ENCODE peak calls at places on chromosomes 1 and 21, in four cellular contexts. C is thyroid gland, H is OCI-M1, E is iPS DF 19.7. B is an unnamed sample.

GRCh38 chr1:217650674-217651073 is 19.5 kb downstream of the SPATA17 start:
- DNase-seq in H (no peak), E (no peak), C (no peak), B (no peak)

GRCh38 chr1:46380508-46380907 is 13.6 kb upstream of the FAAH start:
- DNase-seq in H (no peak), C (no peak), E (no peak), B (no peak)

GRCh38 chr1:46718727-46719622 is at the start of gene EFCAB14:
- DNase-seq in H (peak; percentile 98), C (peak; percentile 99), E (peak; percentile 81), B (peak; percentile 96)

GRCh38 chr1:203450541-203451149 is 25.0 kb upstream of the PRELP start:
- DNase-seq in E (no peak), C (peak; percentile 24), H (no peak), B (no peak)

GRCh38 chr1:109427171-109427467 is 871 bp upstream of the PSMA5 start:
- DNase-seq in E (no peak), H (peak; percentile 53), C (no peak), B (no peak)

GRCh38 chr21:38725196-38726157 is 80.3 kb upstream of the ETS2 start:
- DNase-seq in E (no peak), H (no peak), C (no peak), B (no peak)

GRCh38 chr1:210584439-210585113 is 255.9 kb downstream of the HHAT start:
- DNase-seq in C (peak; percentile 93), E (peak; percentile 60), H (peak; percentile 94), B (peak; percentile 68)

GRCh38 chr1:98044071-98044697 is 123.3 kb upstream of the DPYD start:
- DNase-seq in C (no peak), E (no peak), H (no peak), B (no peak)

GRCh38 chr1:91707890-91708218 is 178.1 kb downstream of the TGFBR3 start:
- DNase-seq in H (no peak), E (no peak), C (no peak), B (no peak)

GRCh38 chr1:229410692-229411433 is 23.0 kb downstream of the ACTA1 start:
- DNase-seq in H (peak; percentile 80), C (peak; percentile 23), E (no peak), B (peak; percentile 25)

GRCh38 chr1:179805291-179806195 is 62.5 kb downstream of the FAM163A start:
- DNase-seq in C (no peak), H (no peak), E (no peak), B (no peak)

GRCh38 chr21:16473965-16474364 is 744.2 kb downstream of the USP25 start:
- DNase-seq in H (peak; percentile 9), C (peak; percentile 12), E (no peak), B (no peak)

GRCh38 chr1:115671176-115672062 is 29.6 kb downstream of the VANGL1 start:
- DNase-seq in E (no peak), C (no peak), H (no peak), B (no peak)

GRCh38 chr1:229430761-229431269 is 3.1 kb downstream of the ACTA1 start:
- DNase-seq in E (no peak), C (peak; percentile 66), H (peak; percentile 60), B (no peak)

GRCh38 chr1:156146006-156146748 is 7.2 kb upstream of the SEMA4A start:
- DNase-seq in E (no peak), H (peak; percentile 94), C (peak; percentile 88), B (peak; percentile 63)